ENCODE peak calls at places on chromosomes 2 and 18, in ten cellular contexts. B, X, K, H, M, I, T, R, L and J are unnamed samples.

GRCh38 chr2:215238485-215239098 is 73.3 kb upstream of the ATIC start:
- DNase-seq in B (peak; percentile 4), X (peak; percentile 2), K (no peak), H (no peak), M (no peak), I (no peak), T (no peak), R (no peak), L (peak; percentile 18), J (no peak)

GRCh38 chr18:54946149-54946581 is 13.1 kb downstream of the CCDC68 start:
- DNase-seq in B (peak; percentile 49), X (peak; percentile 59), K (peak; percentile 82), H (no peak), M (peak; percentile 8), I (no peak), T (no peak), R (peak; percentile 23), L (no peak), J (no peak)

GRCh38 chr2:44549099-44549471 is 187.3 kb downstream of the CAMKMT start:
- DNase-seq in B (peak; percentile 69), X (peak; percentile 65), K (no peak), H (no peak), M (no peak), I (no peak), T (no peak), R (no peak), L (peak; percentile 92), J (no peak)

GRCh38 chr18:53796042-53796729 is 428.3 kb downstream of the MBD2 start:
- DNase-seq in B (peak; percentile 92), X (peak; percentile 82), K (no peak), H (no peak), M (no peak), I (no peak), T (no peak), R (no peak), L (peak; percentile 90), J (no peak)

GRCh38 chr2:115484983-115485382 is 1042.5 kb downstream of the DPP10 start:
- DNase-seq in B (no peak), X (no peak), K (no peak), H (no peak), M (no peak), I (no peak), T (no peak), R (no peak), L (no peak), J (no peak)

GRCh38 chr2:179467111-179467510 is 202.5 kb upstream of the SESTD1 start:
- DNase-seq in B (peak; percentile 34), X (no peak), K (no peak), H (no peak), M (no peak), I (no peak), T (no peak), R (no peak), L (no peak), J (no peak)

GRCh38 chr2:20620271-20620681 is 30.6 kb downstream of the HS1BP3 start:
- DNase-seq in B (no peak), X (no peak), K (peak; percentile 34), H (no peak), M (no peak), I (no peak), T (peak; percentile 70), R (no peak), L (no peak), J (no peak)

GRCh38 chr2:121189011-121189410 is 96.0 kb downstream of the TFCP2L1 start:
- DNase-seq in B (peak; percentile 39), X (peak; percentile 32), K (no peak), H (no peak), M (no peak), I (no peak), T (peak; percentile 84), R (no peak), L (no peak), J (no peak)

GRCh38 chr2:201983174-201983573 is 50.5 kb upstream of the FZD7 start:
- DNase-seq in B (no peak), X (no peak), K (no peak), H (no peak), M (no peak), I (no peak), T (no peak), R (no peak), L (no peak), J (no peak)

GRCh38 chr2:64797881-64798590 is 144.3 kb upstream of the SERTAD2 start:
- DNase-seq in B (peak; percentile 41), X (peak; percentile 53), K (peak; percentile 56), H (no peak), M (no peak), I (no peak), T (no peak), R (no peak), L (peak; percentile 35), J (no peak)

GRCh38 chr2:127584516-127585033 is 49.1 kb downstream of the MYO7B start:
- DNase-seq in B (no peak), X (no peak), K (peak; percentile 23), H (no peak), M (no peak), I (no peak), T (peak; percentile 70), R (no peak), L (no peak), J (no peak)

GRCh38 chr2:240789501-240790369 is 30.3 kb downstream of the KIF1A start:
- DNase-seq in B (no peak), X (no peak), K (no peak), H (no peak), M (peak; percentile 3), I (no peak), T (no peak), R (peak; percentile 11), L (no peak), J (no peak)

GRCh38 chr2:238379096-238379810 is 47.5 kb upstream of the ASB1 start:
- DNase-seq in B (peak; percentile 82), X (peak; percentile 77), K (no peak), H (no peak), M (no peak), I (no peak), T (peak; percentile 45), R (no peak), L (peak; percentile 58), J (no peak)

GRCh38 chr18:7273301-7273911 is 42.5 kb downstream of the LRRC30 start:
- DNase-seq in B (peak; percentile 93), X (peak; percentile 91), K (peak; percentile 62), H (no peak), M (no peak), I (no peak), T (peak; percentile 94), R (peak; percentile 65), L (peak; percentile 55), J (peak; percentile 25)

GRCh38 chr18:6731197-6731596 is 1.7 kb downstream of the ARHGAP28 start:
- DNase-seq in B (peak; percentile 38), X (peak; percentile 69), K (no peak), H (no peak), M (no peak), I (no peak), T (no peak), R (no peak), L (peak; percentile 86), J (no peak)

GRCh38 chr2:1826188-1826905 is 82.0 kb upstream of the PXDN start:
- DNase-seq in B (no peak), X (no peak), K (no peak), H (no peak), M (no peak), I (no peak), T (no peak), R (no peak), L (no peak), J (no peak)

GRCh38 chr2:10208736-10209135 is 86.2 kb downstream of the RRM2 start:
- DNase-seq in B (no peak), X (no peak), K (no peak), H (no peak), M (no peak), I (no peak), T (no peak), R (no peak), L (no peak), J (no peak)

GRCh38 chr2:12759248-12759647 is 42.5 kb downstream of the TRIB2 start:
- DNase-seq in B (peak; percentile 69), X (peak; percentile 85), K (no peak), H (no peak), M (no peak), I (no peak), T (no peak), R (no peak), L (peak; percentile 97), J (no peak)

GRCh38 chr2:54640834-54641540 is 82.5 kb upstream of the EML6 start:
- DNase-seq in B (no peak), X (no peak), K (no peak), H (no peak), M (no peak), I (no peak), T (no peak), R (no peak), L (no peak), J (no peak)

GRCh38 chr2:161913865-161914264 is 160.2 kb downstream of the DPP4 start:
- DNase-seq in B (peak; percentile 49), X (peak; percentile 24), K (no peak), H (no peak), M (no peak), I (no peak), T (no peak), R (no peak), L (peak; percentile 42), J (no peak)

GRCh38 chr2:168731550-168732128 is 70.8 kb upstream of the NOSTRIN start:
- DNase-seq in B (no peak), X (no peak), K (no peak), H (no peak), M (no peak), I (no peak), T (no peak), R (no peak), L (no peak), J (no peak)

GRCh38 chr18:79378416-79379250 is 17.1 kb upstream of the NFATC1 start:
- DNase-seq in B (peak; percentile 82), X (peak; percentile 77), K (no peak), H (no peak), M (peak; percentile 26), I (peak; percentile 95), T (peak; percentile 97), R (peak; percentile 79), L (peak; percentile 62), J (peak; percentile 60)
- TF ChIP-seq CTCF in B (peak; percentile 92), X (peak; percentile 99), K (peak; percentile 74), H (peak; percentile 95), M (peak; percentile 99), I (peak; percentile 93), T (no peak), R (peak; percentile 97), L (peak; percentile 93), J (no peak)

GRCh38 chr2:79512442-79513401 is at the start of gene CTNNA2:
- DNase-seq in B (peak; percentile 2), X (peak; percentile 6), K (peak; percentile 51), H (no peak), M (no peak), I (peak; percentile 63), T (no peak), R (no peak), L (peak; percentile 3), J (no peak)
- TF ChIP-seq CTCF in B (no peak), X (no peak), K (peak; percentile 26), H (no peak), M (peak; percentile 7), I (peak; percentile 62), T (no peak), R (peak; percentile 30), L (no peak), J (no peak)

GRCh38 chr2:131040661-131041401 is 52.4 kb downstream of the FAM168B start:
- DNase-seq in B (peak; percentile 35), X (peak; percentile 43), K (no peak), H (no peak), M (no peak), I (no peak), T (peak; percentile 49), R (no peak), L (no peak), J (no peak)
- TF ChIP-seq CTCF in B (peak; percentile 38), X (peak; percentile 39), K (no peak), H (no peak), M (no peak), I (no peak), T (no peak), R (peak; percentile 12), L (peak; percentile 15), J (no peak)

GRCh38 chr2:23813438-23813837 is 113.5 kb downstream of the ATAD2B start:
- DNase-seq in B (no peak), X (no peak), K (no peak), H (no peak), M (no peak), I (no peak), T (no peak), R (no peak), L (no peak), J (no peak)
- TF ChIP-seq CTCF in B (no peak), X (no peak), K (no peak), H (no peak), M (no peak), I (peak; percentile 31), T (no peak), R (no peak), L (no peak), J (no peak)